ENCODE peak calls at places on chromosomes 16 and 17, in five cellular contexts. L, K, V, E and R are unnamed samples.

GRCh38 chr17:74389094-74389753 is 21.9 kb downstream of the GPR142 start:
- DNase-seq in L (no peak), K (no peak), V (no peak), E (no peak), R (no peak)

GRCh38 chr16:84839956-84840355 is 20.2 kb downstream of the CRISPLD2 start:
- DNase-seq in L (no peak), K (no peak), V (no peak), E (peak), R (no peak)

GRCh38 chr17:57523926-57524634 is 221.0 kb downstream of the CCDC182 start:
- DNase-seq in L (no peak), K (no peak), V (peak), E (peak), R (no peak)

GRCh38 chr17:32525116-32525515 is 38.3 kb downstream of the CDK5R1 start:
- DNase-seq in L (no peak), K (no peak), V (no peak), E (peak), R (no peak)

GRCh38 chr17:60971515-60972369 is 294.1 kb downstream of the BCAS3 start:
- DNase-seq in L (peak), K (no peak), V (peak), E (peak), R (no peak)

GRCh38 chr16:35752012-35752772 is 2292.8 kb downstream of the TP53TG3F start:
- DNase-seq in L (no peak), K (no peak), V (no peak), E (no peak), R (no peak)

GRCh38 chr16:11391576-11391975 is 46.3 kb downstream of the RMI2 start:
- DNase-seq in L (no peak), K (peak), V (peak), E (no peak), R (no peak)

GRCh38 chr16:86630471-86630870 is 52.1 kb downstream of the FOXL1 start:
- DNase-seq in L (no peak), K (no peak), V (no peak), E (peak), R (no peak)

GRCh38 chr17:40314557-40314953 is 5.6 kb downstream of the RARA start:
- DNase-seq in L (no peak), K (peak), V (peak), E (peak), R (peak)

DNA sequence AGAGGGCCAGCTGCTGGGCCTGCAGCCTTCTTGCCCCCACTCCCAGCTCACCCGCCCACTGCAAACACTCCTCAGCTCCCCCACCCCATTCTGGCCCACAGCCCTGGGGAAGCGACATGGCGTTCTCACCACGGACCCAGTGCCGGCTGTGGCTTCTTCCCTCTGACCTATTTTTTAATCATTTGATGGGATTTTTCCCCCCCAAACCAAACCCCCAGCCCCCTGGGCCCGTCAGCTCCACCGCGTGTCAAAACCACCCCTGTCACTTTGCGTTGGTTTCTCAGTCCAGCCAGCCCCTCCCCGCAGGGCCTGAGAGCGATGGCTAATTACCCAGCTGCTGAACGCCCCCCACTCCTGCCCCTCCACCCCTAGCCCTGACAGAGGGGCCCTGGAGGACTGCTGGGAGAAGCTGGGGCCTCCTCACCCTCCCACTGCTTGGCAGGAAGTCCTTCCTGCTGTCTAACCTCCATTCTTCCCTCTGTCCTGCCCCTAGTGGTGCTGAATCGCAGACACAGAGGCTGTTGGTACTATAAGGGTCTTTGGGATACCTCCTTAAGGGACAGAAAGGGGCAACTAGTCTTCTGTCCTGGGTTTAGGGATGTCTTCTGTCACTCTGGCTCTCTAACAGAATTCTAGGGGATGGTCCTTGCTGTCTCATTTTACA is 7.5 kb upstream of the TBX21 start:
- DNase-seq in L (no peak), K (no peak), V (no peak), E (no peak), R (no peak)
- TF ChIP-seq CTCF in L (peak), K (no peak), V (no peak), E (no peak), R (no peak)

DNA sequence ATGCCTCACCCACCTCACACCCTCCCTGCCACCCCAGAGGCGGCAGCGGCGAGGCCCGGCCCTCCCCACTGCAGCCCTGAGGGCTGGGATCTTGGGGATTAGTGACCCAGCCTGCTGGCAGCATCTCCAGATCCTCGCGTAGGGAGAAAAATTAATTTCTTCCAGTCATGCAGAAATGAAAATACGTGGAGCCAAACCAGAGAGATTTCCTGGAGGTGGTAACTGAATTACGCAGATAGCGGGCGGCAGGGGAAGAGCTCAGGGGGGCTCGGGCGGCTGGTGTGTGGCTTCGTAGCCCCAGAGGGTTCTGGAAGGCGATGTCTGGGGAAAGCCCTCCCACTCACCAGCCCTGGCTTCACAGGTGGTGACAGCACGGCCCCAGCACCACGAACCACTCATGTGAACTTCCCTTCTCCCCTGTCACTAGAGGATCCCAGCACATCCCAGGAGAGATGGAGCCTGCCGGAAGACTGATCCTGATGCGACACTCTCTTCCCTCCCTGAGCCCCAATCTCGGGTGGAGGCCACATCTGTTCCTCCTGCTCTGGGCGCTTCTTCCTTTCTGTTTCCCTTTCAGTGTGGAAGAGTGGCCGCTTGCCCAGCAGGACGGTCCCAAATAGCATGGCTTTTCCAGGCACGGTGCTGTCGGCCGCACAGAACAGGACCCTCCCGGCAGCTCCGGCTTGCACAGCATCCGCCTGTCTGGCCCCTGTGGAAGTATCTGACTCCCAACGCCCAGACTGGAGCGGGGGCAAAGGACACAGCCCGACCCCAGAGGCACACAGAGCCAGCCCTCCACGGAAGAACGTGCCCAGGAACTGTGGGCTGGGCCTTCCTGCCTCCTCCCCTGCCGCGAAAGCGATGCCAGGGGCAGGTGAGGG is 37.8 kb downstream of the CBFA2T3 start:
- DNase-seq in L (no peak), K (no peak), V (no peak), E (no peak), R (no peak)
- H3K4me3 ChIP-seq in L (no peak), K (peak), V (peak), E (no peak), R (no peak)

GRCh38 chr17:83032781-83033180 is 46.6 kb upstream of the METRNL start:
- DNase-seq in L (no peak), K (peak), V (peak), E (no peak), R (no peak)
- TF ChIP-seq POLR2A in L (no peak), K (no peak), V (no peak), E (no peak), R (no peak)

GRCh38 chr16:72099377-72099818 is 5.8 kb downstream of the DHX38 start:
- DNase-seq in L (peak), K (no peak), V (peak), E (peak), R (no peak)
- TF ChIP-seq CTCF in L (peak), K (no peak), V (peak), E (peak), R (no peak)

GRCh38 chr17:1709403-1709891 is 730 bp downstream of the TLCD2 start:
- DNase-seq in L (no peak), K (no peak), V (no peak), E (no peak), R (no peak)
- H3K4me3 ChIP-seq in L (no peak), K (peak), V (peak), E (peak), R (no peak)

GRCh38 chr16:57892447-57893096 is 78.4 kb downstream of the CNGB1 start:
- DNase-seq in L (no peak), K (no peak), V (peak), E (no peak), R (no peak)

GRCh38 chr16:57893559-57894389 is 77.2 kb downstream of the CNGB1 start:
- DNase-seq in L (no peak), K (no peak), V (peak), E (peak), R (no peak)

GRCh38 chr16:57892041-57892440 is 78.9 kb downstream of the CNGB1 start:
- DNase-seq in L (no peak), K (no peak), V (peak), E (peak), R (no peak)

GRCh38 chr16:57893217-57893558 is 77.7 kb downstream of the CNGB1 start:
- DNase-seq in L (no peak), K (no peak), V (no peak), E (no peak), R (no peak)

DNA sequence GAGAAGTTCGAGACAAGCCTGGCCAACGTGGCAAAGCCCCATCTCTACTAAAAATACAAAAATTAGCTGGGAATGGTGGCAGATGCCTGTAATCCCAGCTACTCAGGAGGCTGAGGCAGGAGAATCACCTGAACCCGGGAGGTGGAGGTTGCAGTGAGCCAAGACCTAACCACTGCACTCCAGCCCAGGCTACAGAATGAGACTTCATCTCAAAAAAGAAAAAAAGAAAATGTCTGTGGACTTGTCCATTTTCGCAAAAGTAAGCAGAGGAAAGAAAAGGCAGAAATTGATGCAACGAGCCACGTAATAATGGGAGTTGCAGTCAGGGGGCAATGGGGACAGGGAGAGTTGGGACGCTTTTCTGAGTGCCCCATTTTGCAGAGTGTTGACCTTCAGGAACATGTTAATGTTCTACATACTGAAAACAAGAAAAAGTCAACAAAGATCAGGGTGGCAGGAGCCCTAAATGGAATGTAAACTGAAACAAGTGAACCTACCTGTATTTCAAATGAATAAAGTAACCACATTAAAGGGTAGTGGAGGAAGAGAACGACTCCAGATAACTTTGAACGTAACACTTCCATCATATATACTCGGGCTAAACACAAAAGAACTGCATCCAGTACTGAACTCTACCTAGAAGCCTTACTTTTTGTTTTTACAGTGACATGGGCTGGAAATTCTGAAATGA is 76.4 kb downstream of the CNGB1 start:
- DNase-seq in L (no peak), K (no peak), V (no peak), E (no peak), R (no peak)
- TF ChIP-seq POLR2A in L (no peak), K (no peak), V (no peak), E (no peak), R (no peak)

DNA sequence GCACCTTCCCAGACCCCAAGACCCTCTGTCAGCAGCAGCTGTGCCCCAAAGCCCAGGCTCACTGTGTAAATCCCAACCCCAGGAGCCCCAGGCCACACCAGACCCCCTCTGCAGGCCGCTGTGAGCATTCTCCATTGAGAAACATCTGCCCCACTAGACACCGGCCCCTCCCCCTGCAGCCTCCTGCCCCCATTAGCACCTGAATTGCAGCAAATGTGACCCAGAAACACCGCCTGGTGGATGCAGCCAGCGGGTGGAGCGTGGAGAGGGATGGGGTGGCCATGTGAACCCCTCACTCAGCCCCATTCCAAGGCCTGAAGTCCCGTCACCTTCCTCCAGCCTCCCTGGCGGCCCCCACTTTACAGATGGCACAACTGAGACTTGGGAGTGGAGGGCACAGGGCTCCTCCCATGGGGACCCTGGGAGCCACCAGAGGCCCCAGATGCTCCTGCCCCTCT is 2.2 kb downstream of the UBALD1 start:
- DNase-seq in L (no peak), K (peak), V (no peak), E (no peak), R (no peak)
- TF ChIP-seq CTCF in L (no peak), K (no peak), V (no peak), E (peak), R (no peak)

GRCh38 chr17:6100146-6100545 is 30.0 kb downstream of the WSCD1 start:
- DNase-seq in L (no peak), K (peak), V (no peak), E (no peak), R (peak)
- H3K4me3 ChIP-seq in L (no peak), K (no peak), V (no peak), E (no peak), R (no peak)

GRCh38 chr17:64505320-64506200 is 529 bp downstream of the DDX5 start:
- DNase-seq in L (peak), K (peak), V (peak), E (peak), R (peak)
- TF ChIP-seq POLR2A in L (peak), K (peak), V (peak), E (no peak), R (no peak)

DNA sequence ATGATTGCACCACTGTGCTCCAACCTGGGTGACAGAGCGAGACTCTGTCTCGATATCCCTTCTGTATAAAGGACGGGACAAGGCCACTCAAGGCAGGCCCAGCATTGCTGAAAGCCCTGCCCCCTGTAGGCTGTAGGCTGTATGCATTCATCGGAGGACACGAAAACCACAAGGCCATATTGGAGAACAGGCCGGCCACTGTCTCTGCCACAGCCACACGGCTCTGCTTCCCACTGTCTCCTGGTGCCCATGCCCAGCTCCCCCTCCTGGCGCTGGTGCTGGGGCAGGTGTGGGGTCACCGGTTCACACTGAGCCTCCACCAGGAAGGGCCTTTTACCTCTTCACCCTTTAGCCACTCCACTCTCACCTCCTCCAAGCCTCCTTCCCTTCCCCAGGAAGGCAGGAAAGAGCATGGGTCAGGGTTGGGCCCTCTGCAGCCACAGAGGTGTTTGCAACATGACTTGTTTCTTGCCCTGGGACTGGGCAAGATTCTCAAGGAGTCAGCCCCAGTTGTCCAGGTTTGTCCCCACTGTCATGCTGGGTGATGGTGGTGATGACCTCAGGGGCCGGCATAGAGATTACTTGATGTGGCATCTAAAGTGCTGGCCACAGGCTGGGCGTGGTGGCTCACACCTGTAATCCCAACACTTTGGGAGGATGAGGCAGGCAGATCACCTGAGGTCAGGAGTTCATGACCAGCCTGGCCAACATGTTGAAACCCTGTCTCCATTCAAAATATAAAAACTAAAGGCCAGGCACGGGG is 5.3 kb upstream of the NTN3 start:
- DNase-seq in L (no peak), K (no peak), V (no peak), E (no peak), R (no peak)
- TF ChIP-seq CTCF in L (peak), K (no peak), V (no peak), E (peak), R (no peak)